ENCODE peak calls at places on chromosome 13, in four cellular contexts. M, H, Q and C are unnamed samples.

GRCh38 chr13:37202264-37202663 is 96.8 kb upstream of the CSNK1A1L start:
- DNase-seq in Q (no peak), H (peak), M (no peak), C (no peak)

GRCh38 chr13:92826197-92826596 is 400.4 kb upstream of the GPC6 start:
- DNase-seq in Q (no peak), M (peak), H (no peak), C (no peak)

GRCh38 chr13:42986176-42986574 is 5.9 kb downstream of the EPSTI1 start:
- DNase-seq in H (no peak), Q (no peak), M (no peak), C (no peak)

GRCh38 chr13:29887030-29887557 is 36.7 kb upstream of the UBL3 start:
- DNase-seq in M (no peak), Q (no peak), H (no peak), C (no peak)

GRCh38 chr13:37207646-37208045 is 102.2 kb upstream of the CSNK1A1L start:
- DNase-seq in H (no peak), Q (no peak), M (no peak), C (no peak)

GRCh38 chr13:113207890-113208423 is 512 bp downstream of the PCID2 start:
- DNase-seq in H (no peak), M (peak), Q (peak), C (peak)

GRCh38 chr13:27174766-27175455 is 3.3 kb upstream of the USP12 start:
- DNase-seq in M (no peak), Q (no peak), H (no peak), C (no peak)

GRCh38 chr13:72545030-72545719 is 182.3 kb downstream of the MZT1 start:
- DNase-seq in H (no peak), Q (no peak), M (no peak), C (no peak)

GRCh38 chr13:30191491-30192100 is 115.8 kb downstream of the KATNAL1 start:
- DNase-seq in Q (no peak), H (no peak), M (no peak), C (no peak)

GRCh38 chr13:29507356-29507755 is 88.1 kb downstream of the SLC7A1 start:
- DNase-seq in H (no peak), Q (no peak), M (no peak), C (no peak)

GRCh38 chr13:107305178-107305577 is 737.2 kb upstream of the ARGLU1 start:
- DNase-seq in Q (no peak), H (no peak), M (no peak), C (no peak)

GRCh38 chr13:60448907-60449510 is 52.0 kb downstream of the TDRD3 start:
- DNase-seq in Q (peak), H (peak), M (no peak), C (no peak)

GRCh38 chr13:107441279-107441678 is 774.1 kb downstream of the LIG4 start:
- DNase-seq in H (peak), M (no peak), Q (no peak), C (no peak)

GRCh38 chr13:80040219-80040976 is 300.5 kb downstream of the SPRY2 start:
- DNase-seq in H (peak), M (no peak), Q (peak), C (no peak)

GRCh38 chr13:20119960-20120359 is 40.9 kb downstream of the GJA3 start:
- DNase-seq in Q (no peak), M (no peak), H (no peak), C (no peak)
- H3K27ac ChIP-seq in Q (no peak), M (peak), H (peak), C (peak)

GRCh38 chr13:33262069-33262487 is 23.5 kb downstream of the STARD13 start:
- DNase-seq in H (no peak), Q (peak), M (no peak), C (peak)

GRCh38 chr13:33262997-33263396 is 22.6 kb downstream of the STARD13 start:
- DNase-seq in H (no peak), Q (no peak), M (no peak), C (no peak)

GRCh38 chr13:33260168-33261098 is 25.1 kb downstream of the STARD13 start:
- DNase-seq in M (no peak), H (no peak), Q (no peak), C (no peak)

GRCh38 chr13:33262554-33262953 is 23.0 kb downstream of the STARD13 start:
- DNase-seq in Q (no peak), M (no peak), H (no peak), C (peak)

GRCh38 chr13:33261426-33262068 is 24.0 kb downstream of the STARD13 start:
- DNase-seq in H (no peak), M (no peak), Q (no peak), C (no peak)
- H3K27ac ChIP-seq in H (peak), M (peak), Q (no peak), C (peak)

DNA sequence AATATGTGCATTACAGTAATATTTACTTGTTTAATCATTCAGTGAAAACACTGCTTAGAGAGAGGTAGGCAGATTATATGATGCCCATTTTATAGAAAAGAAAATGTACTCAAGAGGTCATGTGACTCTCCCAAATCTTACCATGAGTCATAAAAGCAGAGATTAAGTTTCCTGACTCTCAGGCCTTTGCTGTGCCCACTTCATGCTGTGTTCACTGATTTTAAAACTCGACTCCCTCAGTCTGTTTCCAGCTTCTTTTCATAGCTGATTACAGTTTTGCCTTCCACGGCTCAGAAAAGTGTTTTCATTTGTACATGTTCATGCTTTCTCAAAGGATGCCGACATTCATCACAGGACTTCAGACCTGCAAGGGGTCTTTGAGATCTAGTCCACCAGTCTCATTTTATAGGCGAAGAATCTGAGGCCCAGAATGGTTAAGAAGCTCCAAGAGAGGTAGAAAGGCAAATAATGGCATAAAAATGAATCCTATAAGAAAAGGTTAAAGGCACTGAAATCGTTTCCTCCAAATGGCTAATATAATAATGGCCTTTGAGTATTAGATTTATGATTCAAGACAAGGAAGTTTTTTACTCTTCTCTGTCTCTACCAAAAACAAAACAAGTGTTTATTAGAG is 9.0 kb upstream of the IPO5 start:
- DNase-seq in H (no peak), Q (no peak), M (no peak), C (no peak)
- H3K27ac ChIP-seq in H (peak), Q (no peak), M (no peak), C (no peak)

DNA sequence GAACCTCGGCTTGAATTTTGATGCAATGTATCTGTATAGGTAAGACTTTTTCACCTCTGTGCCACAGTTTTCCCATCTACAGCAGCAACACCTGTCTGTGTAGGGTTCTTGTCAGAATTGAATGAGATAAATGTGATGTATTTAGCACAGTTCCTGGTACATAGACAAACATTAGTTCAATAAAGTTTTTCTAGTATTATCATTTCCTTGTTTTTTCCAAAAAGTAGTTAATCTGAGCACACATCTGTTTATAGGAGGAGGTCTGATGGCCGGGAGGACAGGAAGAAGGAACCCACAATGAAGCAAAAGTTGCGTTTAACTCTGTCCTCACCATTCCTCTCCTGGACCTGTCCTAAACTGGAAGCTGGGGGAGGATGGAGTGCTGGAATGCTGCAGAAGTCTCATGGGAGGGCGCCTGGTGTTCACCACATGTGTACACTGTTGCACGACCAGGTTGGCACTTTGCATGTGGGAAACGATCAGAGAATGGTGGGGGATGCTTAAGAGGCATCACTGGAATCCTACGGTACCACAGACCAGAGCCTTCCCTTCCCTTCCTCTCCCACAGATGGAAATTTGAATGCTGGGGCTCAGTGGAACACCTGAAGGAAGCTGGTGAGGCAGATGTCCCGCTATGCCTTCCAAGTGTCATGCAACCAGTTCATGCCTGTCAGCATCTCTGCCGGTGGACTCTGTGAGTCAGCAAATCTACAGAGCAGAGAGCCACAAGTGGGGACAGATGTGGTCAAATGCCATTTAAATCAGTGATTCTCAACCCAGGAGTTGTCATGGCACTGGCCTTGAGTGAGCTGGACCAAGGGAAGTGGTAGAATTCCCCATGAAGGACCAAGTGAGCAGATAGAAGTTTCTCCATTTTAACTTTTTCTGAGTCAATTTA is 315.6 kb downstream of the DLEU7 start:
- DNase-seq in M (no peak), H (no peak), Q (no peak), C (no peak)
- H3K27ac ChIP-seq in M (no peak), H (no peak), Q (no peak), C (no peak)

GRCh38 chr13:24271611-24272451 is 37.5 kb upstream of the C1QTNF9 start:
- DNase-seq in Q (peak), H (peak), M (peak), C (peak)

GRCh38 chr13:24269803-24270202 is 39.6 kb upstream of the C1QTNF9 start:
- DNase-seq in M (no peak), Q (no peak), H (no peak), C (no peak)

GRCh38 chr13:24271231-24271610 is 38.2 kb upstream of the C1QTNF9 start:
- DNase-seq in H (no peak), M (no peak), Q (no peak), C (no peak)

GRCh38 chr13:24272452-24273161 is 36.8 kb upstream of the C1QTNF9 start:
- DNase-seq in H (no peak), M (no peak), Q (no peak), C (no peak)

GRCh38 chr13:24270639-24271131 is 38.7 kb upstream of the C1QTNF9 start:
- DNase-seq in Q (peak), H (no peak), M (peak), C (peak)
- H3K27ac ChIP-seq in Q (no peak), H (peak), M (peak), C (peak)

GRCh38 chr13:68588623-68589022 is 1358.5 kb upstream of the PCDH9 start:
- DNase-seq in Q (no peak), M (no peak), H (no peak), C (no peak)
- H3K27ac ChIP-seq in Q (no peak), M (no peak), H (no peak), C (no peak)

DNA sequence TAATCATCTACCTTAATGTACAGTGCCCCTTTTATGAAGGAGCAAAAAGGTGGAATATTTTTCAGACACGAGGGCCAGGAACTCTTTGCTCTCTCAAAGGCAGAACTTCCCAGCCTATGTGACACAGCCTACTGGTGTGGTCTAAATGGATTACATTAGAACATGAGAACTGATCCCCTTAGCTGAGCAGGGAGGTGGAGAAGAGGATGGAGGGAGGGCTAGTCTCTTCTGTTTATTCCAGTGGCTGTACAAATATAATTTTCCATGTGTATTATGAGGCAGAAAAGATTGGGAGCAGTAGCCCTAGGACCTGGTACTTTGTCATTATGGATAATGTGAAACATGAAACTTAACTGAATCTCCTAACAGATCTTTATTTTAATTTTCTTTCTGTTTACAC is 82.1 kb downstream of the WDFY2 start:
- DNase-seq in M (no peak), H (no peak), Q (no peak), C (no peak)
- H3K27ac ChIP-seq in M (peak), H (no peak), Q (no peak), C (no peak)

GRCh38 chr13:109949395-109949794 is 163.0 kb upstream of the IRS2 start:
- DNase-seq in M (no peak), Q (no peak), H (no peak), C (no peak)
- H3K27ac ChIP-seq in M (no peak), Q (no peak), H (no peak), C (no peak)

GRCh38 chr13:51057931-51058330 is 53.1 kb downstream of the C13orf42 start:
- DNase-seq in M (no peak), H (no peak), Q (no peak), C (no peak)
- H3K27ac ChIP-seq in M (no peak), H (no peak), Q (no peak), C (no peak)